ENCODE peak calls at places on chromosome 10, in nine cellular contexts. A, Z, X, E, C, N, J, U and W are unnamed samples.

GRCh38 chr10:14605231-14605925 is 169.3 kb downstream of the FAM107B start:
- DNase-seq in Z (peak), A (no peak), N (no peak), E (peak), C (no peak), J (peak), X (no peak), U (peak), W (no peak)

GRCh38 chr10:58675321-58675720 is 162.6 kb downstream of the BICC1 start:
- DNase-seq in J (no peak), E (no peak), N (no peak), X (no peak), U (no peak), Z (no peak), C (no peak), A (no peak), W (no peak)

GRCh38 chr10:72084094-72084459 is 4.3 kb downstream of the SPOCK2 start:
- DNase-seq in N (no peak), Z (no peak), U (no peak), C (no peak), A (no peak), E (no peak), X (no peak), J (no peak), W (peak)

GRCh38 chr10:119398996-119399395 is 143.5 kb downstream of the RGS10 start:
- DNase-seq in N (no peak), Z (no peak), U (peak), E (no peak), C (no peak), J (no peak), A (no peak), X (no peak), W (no peak)

GRCh38 chr10:27715505-27715904 is 30.1 kb downstream of the MKX start:
- DNase-seq in N (no peak), C (no peak), A (no peak), J (no peak), E (no peak), Z (no peak), U (no peak), X (no peak), W (no peak)

GRCh38 chr10:89523274-89523673 is 12.1 kb downstream of the SLC16A12 start:
- DNase-seq in J (no peak), U (no peak), A (no peak), Z (no peak), N (no peak), C (no peak), E (no peak), X (no peak), W (no peak)

GRCh38 chr10:50567384-50567783 is 56.4 kb downstream of the SGMS1 start:
- DNase-seq in C (no peak), A (peak), N (no peak), Z (no peak), X (no peak), E (no peak), U (no peak), J (no peak), W (no peak)

GRCh38 chr10:99124376-99124775 is 111.3 kb downstream of the HPSE2 start:
- DNase-seq in Z (no peak), N (no peak), C (no peak), X (no peak), U (no peak), J (no peak), A (no peak), E (no peak), W (no peak)

GRCh38 chr10:79129361-79129997 is 60.7 kb downstream of the ZMIZ1 start:
- DNase-seq in X (no peak), U (peak), J (no peak), Z (no peak), N (no peak), E (peak), A (no peak), C (peak), W (no peak)

GRCh38 chr10:118106426-118106825 is 59.7 kb upstream of the RAB11FIP2 start:
- DNase-seq in A (no peak), E (peak), J (no peak), X (no peak), N (no peak), U (peak), C (no peak), Z (peak), W (no peak)

GRCh38 chr10:93152136-93152535 is 78.4 kb downstream of the CYP26A1 start:
- DNase-seq in E (peak), C (no peak), U (peak), Z (peak), J (peak), N (no peak), A (no peak), X (peak), W (no peak)

GRCh38 chr10:45592926-45593325 is 79.6 kb downstream of the ZFAND4 start:
- DNase-seq in E (no peak), N (no peak), Z (no peak), J (no peak), U (no peak), A (no peak), X (no peak), C (no peak), W (no peak)

GRCh38 chr10:11401314-11402222 is 209.9 kb downstream of the USP6NL start:
- DNase-seq in E (no peak), J (no peak), N (no peak), A (no peak), Z (no peak), C (no peak), X (no peak), U (no peak), W (no peak)

GRCh38 chr10:68721673-68721963 is 579 bp downstream of the CCAR1 start:
- DNase-seq in Z (no peak), U (no peak), A (no peak), X (no peak), J (no peak), C (no peak), E (peak), N (no peak), W (no peak)

GRCh38 chr10:93062499-93063216 is 2.1 kb downstream of the CYP26C1 start:
- DNase-seq in N (peak), U (peak), A (no peak), E (peak), C (peak), X (no peak), Z (peak), J (no peak), W (no peak)

GRCh38 chr10:101008823-101009423 is 9.3 kb downstream of the LZTS2 start:
- DNase-seq in Z (no peak), J (no peak), N (no peak), E (no peak), U (no peak), C (no peak), A (no peak), X (no peak), W (no peak)

GRCh38 chr10:31704195-31704594 is 224.4 kb downstream of the ARHGAP12 start:
- DNase-seq in N (no peak), J (no peak), A (no peak), C (no peak), E (no peak), Z (no peak), U (no peak), X (no peak), W (no peak)

GRCh38 chr10:15255961-15256360 is 87.5 kb upstream of the NMT2 start:
- DNase-seq in C (no peak), J (no peak), Z (no peak), X (no peak), U (no peak), N (no peak), E (no peak), A (no peak), W (no peak)

GRCh38 chr10:93413252-93413689 is 68.9 kb downstream of the MYOF start:
- DNase-seq in U (no peak), X (no peak), E (peak), J (no peak), Z (peak), A (no peak), N (no peak), C (no peak), W (no peak)

GRCh38 chr10:51892965-51893658 is 193.7 kb upstream of the CSTF2T start:
- DNase-seq in A (no peak), J (no peak), E (peak), Z (peak), U (peak), N (no peak), C (peak), X (no peak), W (no peak)
- TF ChIP-seq CTCF in A (peak), J (no peak), E (peak), Z (peak), U (peak), N (peak), C (no peak), X (peak), W (no peak)

GRCh38 chr10:132169766-132170560 is 16.8 kb upstream of the DPYSL4 start:
- DNase-seq in X (no peak), E (no peak), J (no peak), A (no peak), Z (no peak), C (no peak), N (no peak), U (no peak), W (no peak)
- TF ChIP-seq CTCF in X (no peak), E (no peak), J (no peak), A (no peak), Z (no peak), C (no peak), N (no peak), U (no peak), W (no peak)

GRCh38 chr10:69734797-69735468 is 66.8 kb upstream of the COL13A1 start:
- DNase-seq in C (no peak), E (no peak), X (no peak), N (no peak), Z (no peak), U (no peak), J (no peak), A (no peak), W (no peak)
- TF ChIP-seq CTCF in C (no peak), E (no peak), X (no peak), N (no peak), Z (no peak), U (no peak), J (no peak), A (no peak), W (no peak)

GRCh38 chr10:77972148-77972547 is 45.6 kb upstream of the DLG5 start:
- DNase-seq in C (no peak), J (no peak), Z (no peak), N (no peak), U (peak), A (no peak), X (no peak), E (no peak), W (no peak)

GRCh38 chr10:77973276-77973675 is 46.7 kb upstream of the DLG5 start:
- DNase-seq in E (no peak), N (no peak), X (no peak), J (no peak), A (no peak), C (no peak), U (no peak), Z (no peak), W (no peak)

GRCh38 chr10:77977016-77977415 is 50.5 kb upstream of the DLG5 start:
- DNase-seq in X (no peak), U (no peak), C (no peak), J (no peak), N (no peak), Z (no peak), E (no peak), A (no peak), W (no peak)

GRCh38 chr10:77975086-77975666 is 48.6 kb upstream of the DLG5 start:
- DNase-seq in X (no peak), C (no peak), Z (no peak), A (no peak), U (no peak), N (no peak), J (no peak), E (no peak), W (no peak)

DNA sequence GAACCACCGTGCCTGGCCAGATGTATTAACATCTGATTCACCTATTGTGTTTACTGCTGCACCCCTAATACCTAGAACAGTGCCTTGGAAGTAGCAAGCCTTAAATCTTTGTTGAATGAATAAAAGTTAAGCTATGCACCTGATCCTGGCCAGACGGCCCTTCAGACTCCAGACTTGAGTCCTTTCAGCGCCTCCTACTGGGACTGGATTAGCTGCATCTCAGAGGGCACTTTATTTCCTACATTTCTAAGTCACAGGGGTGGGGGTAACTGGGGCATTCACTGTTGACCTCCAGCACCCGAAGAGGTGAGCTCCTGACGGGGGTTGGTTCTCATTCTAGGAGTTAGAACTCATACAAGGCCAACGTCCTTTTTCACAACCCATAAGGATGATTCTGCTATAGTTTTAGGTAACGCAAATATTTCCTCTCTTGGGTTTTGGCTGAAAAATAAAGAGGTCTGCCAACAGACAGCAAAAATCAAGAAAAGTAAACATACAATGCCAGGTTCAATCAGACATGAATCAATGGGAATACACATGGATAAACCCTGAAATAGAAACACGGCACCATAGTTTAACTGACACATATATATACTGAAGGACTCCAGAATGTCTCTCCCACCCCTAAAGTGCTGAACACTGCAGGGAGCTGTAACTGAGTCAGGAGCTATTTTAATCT is 48.0 kb upstream of the DLG5 start:
- DNase-seq in X (peak), N (no peak), A (peak), E (peak), Z (peak), J (no peak), C (peak), U (peak), W (no peak)
- TF ChIP-seq CTCF in X (peak), N (peak), A (peak), E (peak), Z (peak), J (peak), C (peak), U (peak), W (no peak)

GRCh38 chr10:102965455-102965854 is 47.4 kb downstream of the CNNM2 start:
- DNase-seq in X (no peak), N (no peak), U (no peak), Z (no peak), J (no peak), C (no peak), E (no peak), A (no peak), W (no peak)

GRCh38 chr10:102960158-102960557 is 42.1 kb downstream of the CNNM2 start:
- DNase-seq in U (no peak), E (no peak), C (no peak), J (no peak), Z (no peak), X (no peak), N (no peak), A (no peak), W (no peak)

GRCh38 chr10:102964713-102965112 is 46.6 kb downstream of the CNNM2 start:
- DNase-seq in X (no peak), J (no peak), Z (no peak), C (no peak), N (no peak), U (no peak), A (no peak), E (no peak), W (no peak)

GRCh38 chr10:102962259-102962658 is 44.2 kb downstream of the CNNM2 start:
- DNase-seq in C (no peak), A (no peak), J (peak), N (no peak), E (no peak), U (no peak), Z (no peak), X (no peak), W (no peak)

DNA sequence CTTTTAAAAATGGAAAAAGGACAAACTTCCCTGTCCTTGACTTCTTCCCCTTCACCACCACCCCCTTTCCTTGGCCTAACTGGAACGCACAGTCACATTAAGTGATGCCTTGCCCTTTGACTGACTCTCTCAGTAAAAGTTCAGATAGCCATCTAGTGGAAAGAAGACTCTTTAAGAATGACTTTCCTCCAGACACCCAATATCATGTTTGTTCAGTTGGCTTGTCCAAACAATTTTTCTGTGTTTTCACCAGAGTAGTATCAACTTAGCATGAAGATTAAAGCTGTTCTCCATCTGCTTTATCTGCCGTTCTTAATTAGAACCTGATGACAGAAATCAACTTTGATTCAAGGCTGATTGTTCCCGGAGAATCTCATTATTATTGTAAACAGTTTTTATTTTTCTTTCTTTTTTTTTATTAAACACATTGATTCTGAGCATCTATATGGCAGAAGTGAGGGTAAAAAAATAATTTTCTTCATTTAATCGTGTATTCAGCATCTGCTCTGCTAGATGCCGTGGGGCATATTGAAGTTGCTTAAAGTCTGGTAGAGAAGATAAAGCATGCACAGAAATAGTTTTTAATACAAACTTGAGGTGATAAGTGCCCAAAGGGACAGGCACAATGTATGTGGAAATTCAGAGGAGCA is 45.3 kb downstream of the CNNM2 start:
- DNase-seq in N (no peak), Z (no peak), U (no peak), X (no peak), E (peak), J (no peak), C (no peak), A (no peak), W (no peak)
- TF ChIP-seq CTCF in N (no peak), Z (no peak), U (no peak), X (no peak), E (no peak), J (no peak), C (no peak), A (no peak), W (no peak)

DNA sequence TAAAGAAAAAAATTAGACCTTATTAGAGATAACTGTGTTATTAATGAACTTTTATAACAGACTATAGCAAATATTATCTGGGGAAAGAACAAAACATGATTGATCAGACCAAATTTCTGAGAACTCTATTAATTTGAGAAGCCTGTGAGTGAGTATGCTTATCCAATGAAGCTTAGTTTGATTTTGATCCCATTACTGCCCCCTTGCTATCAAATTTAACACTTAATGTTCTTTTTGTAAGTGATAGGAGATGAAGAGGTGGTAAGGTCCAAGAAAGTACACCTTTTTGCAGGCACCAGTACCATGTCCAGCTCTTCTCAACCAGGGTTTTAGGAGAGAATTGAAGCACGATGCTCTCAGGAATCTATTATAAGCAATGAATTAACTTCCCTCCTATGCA is 49.9 kb downstream of the ZNF365 start:
- DNase-seq in E (no peak), U (peak), X (no peak), A (no peak), C (no peak), Z (no peak), J (no peak), N (no peak), W (no peak)
- TF ChIP-seq CTCF in E (no peak), U (peak), X (no peak), A (no peak), C (no peak), Z (no peak), J (no peak), N (no peak), W (no peak)

GRCh38 chr10:113301342-113301984 is 251.4 kb upstream of the HABP2 start:
- DNase-seq in C (no peak), U (no peak), E (no peak), X (no peak), N (no peak), Z (no peak), A (no peak), J (no peak), W (no peak)
- TF ChIP-seq CTCF in C (no peak), U (no peak), E (no peak), X (no peak), N (no peak), Z (no peak), A (no peak), J (no peak), W (no peak)

GRCh38 chr10:131312261-131312801 is 810 bp upstream of the TCERG1L start:
- DNase-seq in C (peak), Z (no peak), X (no peak), J (no peak), N (no peak), U (no peak), A (no peak), E (peak), W (no peak)
- TF ChIP-seq CTCF in C (peak), Z (no peak), X (no peak), J (no peak), N (peak), U (no peak), A (peak), E (peak), W (no peak)

DNA sequence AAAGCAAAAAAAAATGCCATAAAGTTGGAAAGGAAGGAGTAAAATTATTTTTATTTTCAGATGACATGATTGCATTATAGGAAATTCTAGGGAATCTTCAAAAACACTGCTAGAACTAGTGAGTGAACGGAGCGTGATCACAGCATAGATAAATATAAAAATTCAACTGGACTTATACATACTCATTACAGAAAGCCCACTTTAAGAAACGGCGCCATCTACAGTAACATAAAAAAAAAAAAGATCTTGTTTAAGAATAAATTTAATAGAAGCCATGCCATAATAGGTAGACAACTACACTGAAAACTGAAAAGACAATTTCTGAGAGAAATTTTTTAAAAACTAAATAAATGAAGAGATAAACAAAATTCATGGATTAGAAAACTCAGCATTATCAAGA is 623.1 kb upstream of the MGMT start:
- DNase-seq in X (peak), C (no peak), E (peak), A (no peak), Z (no peak), U (no peak), J (no peak), N (no peak), W (no peak)
- TF ChIP-seq CTCF in X (no peak), C (peak), E (peak), A (no peak), Z (no peak), U (no peak), J (no peak), N (peak), W (no peak)